ENCODE peak calls at places on chromosome 7, in nine cellular contexts. H, M, R, N, G, U, X, O and C are unnamed samples.

GRCh38 chr7:101527844-101528667 is 101.0 kb downstream of the MYL10 start:
- DNase-seq in H (no peak), M (peak), R (no peak), N (no peak), G (no peak), U (no peak), X (no peak), O (no peak), C (no peak)

GRCh38 chr7:159104188-159105030 is 40.3 kb downstream of the VIPR2 start:
- DNase-seq in H (peak), M (peak), R (no peak), N (no peak), G (peak), U (no peak), X (no peak), O (no peak), C (peak)

GRCh38 chr7:63071396-63071795 is 927.3 kb upstream of the ZNF722 start:
- DNase-seq in H (no peak), M (no peak), R (no peak), N (no peak), G (no peak), U (no peak), X (no peak), O (no peak), C (no peak)

GRCh38 chr7:52648903-52649302 is 386.5 kb upstream of the POM121L12 start:
- DNase-seq in H (no peak), M (no peak), R (no peak), N (no peak), G (no peak), U (no peak), X (no peak), O (no peak), C (no peak)

GRCh38 chr7:1357601-1358271 is 101.5 kb downstream of the MICALL2 start:
- DNase-seq in H (no peak), M (no peak), R (no peak), N (no peak), G (peak), U (no peak), X (no peak), O (no peak), C (no peak)

GRCh38 chr7:1567082-1567771 is 2.6 kb downstream of the PSMG3 start:
- DNase-seq in H (no peak), M (no peak), R (peak), N (peak), G (no peak), U (no peak), X (peak), O (no peak), C (no peak)

GRCh38 chr7:80288175-80289122 is 153.8 kb downstream of the GNAI1 start:
- DNase-seq in H (no peak), M (no peak), R (peak), N (no peak), G (no peak), U (no peak), X (no peak), O (peak), C (peak)

GRCh38 chr7:113128028-113128427 is 9.7 kb upstream of the SMIM30 start:
- DNase-seq in H (no peak), M (no peak), R (no peak), N (no peak), G (no peak), U (no peak), X (no peak), O (no peak), C (no peak)

GRCh38 chr7:144085978-144086377 is at the start of gene OR2A12:
- DNase-seq in H (no peak), M (no peak), R (no peak), N (no peak), G (no peak), U (no peak), X (no peak), O (no peak), C (no peak)

GRCh38 chr7:130037703-130038102 is 13.5 kb downstream of the ZC3HC1 start:
- DNase-seq in H (no peak), M (no peak), R (no peak), N (no peak), G (no peak), U (no peak), X (no peak), O (no peak), C (no peak)

GRCh38 chr7:1931248-1931950 is 261.3 kb downstream of the ELFN1 start:
- DNase-seq in H (no peak), M (no peak), R (peak), N (no peak), G (no peak), U (no peak), X (no peak), O (no peak), C (no peak)

GRCh38 chr7:786472-787255 is 45.6 kb upstream of the SUN1 start:
- DNase-seq in H (peak), M (peak), R (peak), N (peak), G (no peak), U (peak), X (peak), O (peak), C (peak)

GRCh38 chr7:28500143-28500542 is 87.8 kb downstream of the CREB5 start:
- DNase-seq in H (no peak), M (no peak), R (no peak), N (no peak), G (no peak), U (no peak), X (no peak), O (no peak), C (no peak)

GRCh38 chr7:104209063-104209462 is 1.2 kb upstream of the ORC5 start:
- DNase-seq in H (no peak), M (no peak), R (no peak), N (no peak), G (no peak), U (no peak), X (no peak), O (no peak), C (no peak)

GRCh38 chr7:46015107-46015868 is 94.2 kb upstream of the IGFBP3 start:
- DNase-seq in H (peak), M (no peak), R (no peak), N (no peak), G (no peak), U (peak), X (no peak), O (peak), C (no peak)

GRCh38 chr7:139682136-139683013 is 95.4 kb downstream of the HIPK2 start:
- DNase-seq in H (no peak), M (no peak), R (peak), N (peak), G (no peak), U (no peak), X (no peak), O (peak), C (no peak)

GRCh38 chr7:55657654-55658053 is 85.4 kb upstream of the VOPP1 start:
- DNase-seq in H (no peak), M (no peak), R (no peak), N (no peak), G (no peak), U (no peak), X (no peak), O (no peak), C (no peak)

GRCh38 chr7:149420006-149420405 is 40.9 kb downstream of the ZNF777 start:
- DNase-seq in H (no peak), M (no peak), R (no peak), N (no peak), G (no peak), U (no peak), X (no peak), O (no peak), C (no peak)

GRCh38 chr7:20793686-20794394 is 7.2 kb upstream of the SP8 start:
- DNase-seq in H (no peak), M (no peak), R (no peak), N (no peak), G (no peak), U (no peak), X (no peak), O (no peak), C (no peak)

GRCh38 chr7:100888529-100888987 is 957 bp downstream of the UFSP1 start:
- DNase-seq in H (no peak), M (no peak), R (no peak), N (no peak), G (no peak), U (no peak), X (no peak), O (no peak), C (no peak)

GRCh38 chr7:133157045-133157444 is 75.2 kb upstream of the CHCHD3 start:
- DNase-seq in H (no peak), M (no peak), R (no peak), N (no peak), G (no peak), U (no peak), X (no peak), O (no peak), C (no peak)

GRCh38 chr7:48438196-48438595 is 266.9 kb downstream of the ABCA13 start:
- DNase-seq in H (no peak), M (no peak), R (no peak), N (no peak), G (no peak), U (no peak), X (no peak), O (no peak), C (no peak)

GRCh38 chr7:116525298-116525912 is 569 bp downstream of the CAV1 start:
- DNase-seq in H (peak), M (peak), R (no peak), N (no peak), G (peak), U (no peak), X (peak), O (no peak), C (peak)

GRCh38 chr7:28102778-28103177 is 77.8 kb downstream of the JAZF1 start:
- DNase-seq in H (peak), M (no peak), R (peak), N (peak), G (no peak), U (peak), X (no peak), O (peak), C (no peak)

GRCh38 chr7:74656421-74656910 is 1.1 kb upstream of the GTF2I start:
- DNase-seq in H (peak), M (peak), R (peak), N (no peak), G (peak), U (peak), X (peak), O (peak), C (peak)

GRCh38 chr7:142602756-142603155 is 146.5 kb upstream of the PRSS1 start:
- DNase-seq in H (no peak), M (no peak), R (no peak), N (no peak), G (no peak), U (no peak), X (peak), O (no peak), C (no peak)

GRCh38 chr7:3480197-3480596 is 179.1 kb downstream of the SDK1 start:
- DNase-seq in H (no peak), M (no peak), R (no peak), N (no peak), G (no peak), U (no peak), X (no peak), O (no peak), C (no peak)

GRCh38 chr7:131568953-131569352 is 12.5 kb upstream of the PODXL start:
- DNase-seq in H (no peak), M (no peak), R (no peak), N (no peak), G (no peak), U (no peak), X (no peak), O (no peak), C (no peak)

GRCh38 chr7:86002858-86003257 is 640.9 kb upstream of the GRM3 start:
- DNase-seq in H (no peak), M (no peak), R (no peak), N (no peak), G (no peak), U (no peak), X (no peak), O (no peak), C (no peak)

GRCh38 chr7:575425-576366 is 56.0 kb upstream of the PDGFA start:
- DNase-seq in H (no peak), M (no peak), R (no peak), N (no peak), G (no peak), U (no peak), X (no peak), O (no peak), C (no peak)

GRCh38 chr7:55569797-55570196 is 2.5 kb downstream of the VOPP1 start:
- DNase-seq in H (no peak), M (no peak), R (no peak), N (no peak), G (no peak), U (no peak), X (no peak), O (no peak), C (no peak)

GRCh38 chr7:114392686-114393085 is 21.9 kb upstream of the FOXP2 start:
- DNase-seq in H (no peak), M (no peak), R (no peak), N (no peak), G (no peak), U (no peak), X (no peak), O (no peak), C (no peak)

GRCh38 chr7:41940760-41941343 is 238.0 kb upstream of the INHBA start:
- DNase-seq in H (peak), M (peak), R (peak), N (peak), G (peak), U (peak), X (peak), O (peak), C (no peak)

GRCh38 chr7:13442226-13442625 is 547.2 kb downstream of the ETV1 start:
- DNase-seq in H (no peak), M (no peak), R (no peak), N (no peak), G (no peak), U (no peak), X (no peak), O (no peak), C (no peak)

GRCh38 chr7:121126801-121127534 is 138.5 kb downstream of the CPED1 start:
- DNase-seq in H (no peak), M (no peak), R (no peak), N (peak), G (no peak), U (no peak), X (no peak), O (no peak), C (no peak)

GRCh38 chr7:70720191-70720873 is 411.6 kb upstream of the GALNT17 start:
- DNase-seq in H (no peak), M (no peak), R (no peak), N (no peak), G (no peak), U (no peak), X (no peak), O (no peak), C (no peak)

GRCh38 chr7:158295966-158296797 is 291.4 kb downstream of the PTPRN2 start:
- DNase-seq in H (no peak), M (no peak), R (no peak), N (no peak), G (no peak), U (no peak), X (no peak), O (no peak), C (no peak)

GRCh38 chr7:36762394-36762793 is 38.1 kb upstream of the AOAH start:
- DNase-seq in H (no peak), M (no peak), R (no peak), N (no peak), G (no peak), U (no peak), X (no peak), O (no peak), C (no peak)

GRCh38 chr7:36763084-36763807 is 39.0 kb upstream of the AOAH start:
- DNase-seq in H (no peak), M (no peak), R (no peak), N (no peak), G (no peak), U (no peak), X (no peak), O (no peak), C (peak)

GRCh38 chr7:36761835-36762234 is 37.5 kb upstream of the AOAH start:
- DNase-seq in H (no peak), M (no peak), R (no peak), N (no peak), G (no peak), U (no peak), X (no peak), O (no peak), C (no peak)

GRCh38 chr7:36758879-36759278 is 34.6 kb upstream of the AOAH start:
- DNase-seq in H (no peak), M (no peak), R (no peak), N (no peak), G (no peak), U (no peak), X (no peak), O (no peak), C (no peak)

GRCh38 chr7:36760856-36761762 is 36.8 kb upstream of the AOAH start:
- DNase-seq in H (no peak), M (no peak), R (no peak), N (no peak), G (no peak), U (no peak), X (no peak), O (peak), C (no peak)
- TF ChIP-seq POLR2A in H (no peak), M (no peak), R (no peak), N (no peak), G (no peak), U (no peak), X (no peak), O (no peak), C (no peak)

GRCh38 chr7:122140918-122141317 is 3.1 kb downstream of the AASS start:
- DNase-seq in H (no peak), M (no peak), R (no peak), N (no peak), G (no peak), U (no peak), X (no peak), O (no peak), C (no peak)

GRCh38 chr7:122145937-122146336 is 1.9 kb upstream of the AASS start:
- DNase-seq in H (no peak), M (no peak), R (no peak), N (no peak), G (no peak), U (no peak), X (no peak), O (no peak), C (no peak)

GRCh38 chr7:122143376-122143750 is 686 bp downstream of the AASS start:
- DNase-seq in H (peak), M (peak), R (no peak), N (no peak), G (peak), U (peak), X (peak), O (no peak), C (peak)

GRCh38 chr7:122148081-122148480 is 4.0 kb upstream of the AASS start:
- DNase-seq in H (no peak), M (no peak), R (no peak), N (no peak), G (no peak), U (no peak), X (no peak), O (no peak), C (no peak)

GRCh38 chr7:122143751-122144711 is at the start of gene AASS:
- DNase-seq in H (peak), M (peak), R (peak), N (peak), G (peak), U (peak), X (peak), O (peak), C (peak)
- TF ChIP-seq POLR2A in H (peak), M (peak), R (peak), N (no peak), G (peak), U (peak), X (peak), O (no peak), C (no peak)

GRCh38 chr7:22942191-22942590 is 71.7 kb downstream of the HYCC1 start:
- DNase-seq in H (no peak), M (no peak), R (no peak), N (no peak), G (no peak), U (no peak), X (no peak), O (no peak), C (no peak)
- TF ChIP-seq POLR2A in H (no peak), M (no peak), R (no peak), N (no peak), G (no peak), U (no peak), X (no peak), O (no peak), C (no peak)

GRCh38 chr7:94556028-94556427 is 46.4 kb downstream of the CASD1 start:
- DNase-seq in H (no peak), M (no peak), R (no peak), N (no peak), G (no peak), U (no peak), X (no peak), O (no peak), C (no peak)
- TF ChIP-seq POLR2A in H (no peak), M (no peak), R (no peak), N (no peak), G (no peak), U (no peak), X (no peak), O (no peak), C (no peak)

GRCh38 chr7:5692112-5692844 is 89.2 kb downstream of the RNF216 start:
- DNase-seq in H (peak), M (peak), R (peak), N (no peak), G (peak), U (peak), X (peak), O (peak), C (peak)
- TF ChIP-seq POLR2A in H (no peak), M (peak), R (no peak), N (no peak), G (no peak), U (no peak), X (no peak), O (no peak), C (peak)

DNA sequence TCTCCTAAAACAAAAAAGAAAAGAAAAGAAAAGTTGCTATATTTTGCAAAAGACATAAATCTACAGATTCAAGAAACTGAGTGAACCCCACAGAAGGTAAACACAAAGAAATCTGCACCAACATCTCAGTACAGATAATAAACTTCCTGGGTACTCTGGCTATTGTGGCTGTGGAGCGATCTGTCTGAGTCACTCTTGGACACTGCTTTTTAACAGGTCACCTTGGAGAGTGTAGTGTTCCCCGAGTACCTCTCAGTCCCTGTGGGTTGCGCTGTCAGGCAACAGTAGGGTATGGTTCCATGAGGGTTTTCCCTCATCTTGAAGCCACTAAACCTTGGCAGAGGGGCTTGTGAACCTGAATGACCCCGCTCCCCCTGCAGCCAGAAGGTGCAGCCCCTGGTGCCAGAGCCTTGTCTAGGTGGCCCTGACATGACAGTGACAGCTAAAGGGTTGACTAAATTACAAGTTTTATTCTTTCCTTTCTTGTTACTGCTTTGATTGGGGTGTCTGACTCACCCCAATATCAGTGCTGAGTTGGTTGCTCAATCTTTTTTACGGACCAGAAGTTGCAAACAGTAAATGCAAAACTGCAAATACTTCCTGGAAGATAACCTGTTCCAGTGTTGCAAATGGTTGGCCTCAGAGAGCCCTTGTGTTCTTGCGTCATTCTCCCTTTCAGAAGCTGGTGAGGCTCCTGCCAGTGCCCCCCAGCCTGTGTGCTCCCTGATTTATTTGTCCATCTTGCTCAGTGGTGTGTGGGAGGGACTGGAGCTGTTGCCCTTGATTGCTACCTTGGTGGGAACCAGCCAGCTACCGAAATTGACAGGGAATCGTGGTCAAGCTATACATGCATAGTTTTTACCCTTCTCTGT is 30.6 kb downstream of the POR start:
- DNase-seq in H (no peak), M (peak), R (no peak), N (no peak), G (no peak), U (peak), X (no peak), O (peak), C (peak)
- TF ChIP-seq POLR2A in H (no peak), M (no peak), R (no peak), N (no peak), G (no peak), U (no peak), X (no peak), O (no peak), C (peak)

GRCh38 chr7:127887096-127887495 is 144.1 kb downstream of the LRRC4 start:
- DNase-seq in H (no peak), M (no peak), R (no peak), N (no peak), G (no peak), U (no peak), X (no peak), O (no peak), C (no peak)
- TF ChIP-seq POLR2A in H (no peak), M (no peak), R (no peak), N (no peak), G (no peak), U (no peak), X (no peak), O (no peak), C (no peak)